ENCODE peak calls at places on chromosomes 7 and 10, in five cellular contexts. S, D, K, X and W are unnamed samples.

GRCh38 chr10:131580076-131580652 is 268.6 kb upstream of the TCERG1L start:
- DNase-seq in S (no peak), D (no peak), K (no peak), X (no peak), W (no peak)

GRCh38 chr10:131206136-131206995 is 105.2 kb downstream of the TCERG1L start:
- DNase-seq in S (no peak), D (no peak), K (no peak), X (no peak), W (no peak)

GRCh38 chr10:80196270-80196949 is 8.9 kb downstream of the ANXA11 start:
- DNase-seq in S (peak), D (no peak), K (peak), X (peak), W (peak)

GRCh38 chr10:80207768-80208385 is 2.5 kb upstream of the ANXA11 start:
- DNase-seq in S (no peak), D (no peak), K (no peak), X (no peak), W (no peak)

GRCh38 chr7:99013266-99014112 is 130.4 kb downstream of the SMURF1 start:
- DNase-seq in S (no peak), D (no peak), K (no peak), X (no peak), W (no peak)

GRCh38 chr10:73344267-73344666 is 14.4 kb downstream of the CFAP70 start:
- DNase-seq in S (no peak), D (peak), K (no peak), X (no peak), W (no peak)

GRCh38 chr7:104963991-104964385 is 50.0 kb upstream of the KMT2E start:
- DNase-seq in S (peak), D (no peak), K (peak), X (no peak), W (no peak)

GRCh38 chr10:48685731-48686130 is 1.1 kb downstream of the WDFY4 start:
- DNase-seq in S (no peak), D (no peak), K (no peak), X (no peak), W (no peak)

GRCh38 chr7:137957887-137958286 is 44.0 kb downstream of the CREB3L2 start:
- DNase-seq in S (no peak), D (no peak), K (peak), X (peak), W (no peak)

GRCh38 chr10:133133471-133134231 is 26.4 kb upstream of the KNDC1 start:
- DNase-seq in S (no peak), D (no peak), K (no peak), X (no peak), W (no peak)

GRCh38 chr7:110830778-110831177 is 260.1 kb upstream of the LRRN3 start:
- DNase-seq in S (no peak), D (no peak), K (no peak), X (peak), W (no peak)

GRCh38 chr7:25862254-25862992 is 289.6 kb upstream of the NFE2L3 start:
- DNase-seq in S (peak), D (peak), K (peak), X (peak), W (peak)

GRCh38 chr7:78435355-78435754 is 636.8 kb downstream of the PHTF2 start:
- DNase-seq in S (no peak), D (no peak), K (peak), X (no peak), W (no peak)

GRCh38 chr7:50155755-50156154 is 62.7 kb upstream of the ZPBP start:
- DNase-seq in S (no peak), D (no peak), K (no peak), X (no peak), W (no peak)

GRCh38 chr10:109592391-109592790 is 330.9 kb downstream of the XPNPEP1 start:
- DNase-seq in S (no peak), D (no peak), K (peak), X (no peak), W (no peak)

GRCh38 chr7:64997164-64997908 is 6.5 kb upstream of the ZNF117 start:
- DNase-seq in S (no peak), D (peak), K (no peak), X (no peak), W (no peak)

GRCh38 chr7:33195264-33195663 is 65.9 kb downstream of the BBS9 start:
- DNase-seq in S (no peak), D (no peak), K (peak), X (peak), W (no peak)

GRCh38 chr10:114073787-114074186 is 30.1 kb downstream of the ADRB1 start:
- DNase-seq in S (no peak), D (no peak), K (no peak), X (no peak), W (no peak)

GRCh38 chr10:77943086-77943901 is 16.7 kb upstream of the DLG5 start:
- DNase-seq in S (peak), D (no peak), K (peak), X (peak), W (no peak)

GRCh38 chr10:121241337-121241736 is 356.9 kb downstream of the FGFR2 start:
- DNase-seq in S (no peak), D (no peak), K (no peak), X (no peak), W (no peak)

GRCh38 chr7:134901389-134902020 is 84.8 kb upstream of the AGBL3 start:
- DNase-seq in S (no peak), D (no peak), K (peak), X (no peak), W (no peak)

GRCh38 chr10:107924458-107924857 is 760.0 kb upstream of the SORCS1 start:
- DNase-seq in S (no peak), D (no peak), K (no peak), X (no peak), W (no peak)

GRCh38 chr7:36045275-36045674 is 107.8 kb upstream of the EEPD1 start:
- DNase-seq in S (peak), D (no peak), K (peak), X (no peak), W (no peak)

GRCh38 chr7:155998328-155998691 is 186.0 kb upstream of the SHH start:
- DNase-seq in S (no peak), D (no peak), K (no peak), X (no peak), W (no peak)

GRCh38 chr7:159040146-159040545 is 104.5 kb downstream of the VIPR2 start:
- DNase-seq in S (no peak), D (no peak), K (no peak), X (no peak), W (no peak)
- H3K4me3 ChIP-seq in S (no peak), D (no peak), K (no peak), X (no peak), W (no peak)

DNA sequence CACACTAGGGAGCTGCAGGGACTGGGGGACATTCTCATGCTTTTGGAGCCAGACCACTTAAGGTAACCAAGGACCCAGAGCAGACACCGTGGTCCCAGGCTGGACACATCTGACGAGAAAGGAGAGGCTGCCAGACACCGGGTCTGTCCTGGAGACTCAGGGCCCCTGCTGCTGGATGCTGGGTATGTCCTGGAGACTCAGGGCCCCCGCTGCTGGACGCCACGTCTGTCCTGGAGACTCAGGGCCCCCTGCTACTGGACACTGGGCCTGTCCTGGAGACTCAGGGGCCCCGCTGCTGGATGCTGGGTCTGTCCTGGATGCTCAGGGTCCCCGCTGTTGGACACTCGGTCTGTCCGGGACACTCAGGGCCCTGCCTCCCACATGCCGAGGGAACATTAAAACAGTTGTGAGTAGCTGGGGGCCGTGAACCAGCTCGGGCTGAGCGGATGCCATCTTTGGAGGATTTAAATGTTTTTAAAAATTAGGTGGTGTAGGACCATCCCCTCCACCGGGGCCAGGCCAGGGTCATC is 249.7 kb downstream of the DNAJB6 start:
- DNase-seq in S (no peak), D (no peak), K (no peak), X (no peak), W (no peak)
- H3K4me2 ChIP-seq in S (no peak), D (no peak), K (no peak), X (no peak), W (no peak)

GRCh38 chr10:5404188-5405041 is at the start of gene TUBAL3:
- DNase-seq in S (peak), D (no peak), K (no peak), X (no peak), W (no peak)
- H3K4me3 ChIP-seq in S (no peak), D (no peak), K (no peak), X (no peak), W (peak)

DNA sequence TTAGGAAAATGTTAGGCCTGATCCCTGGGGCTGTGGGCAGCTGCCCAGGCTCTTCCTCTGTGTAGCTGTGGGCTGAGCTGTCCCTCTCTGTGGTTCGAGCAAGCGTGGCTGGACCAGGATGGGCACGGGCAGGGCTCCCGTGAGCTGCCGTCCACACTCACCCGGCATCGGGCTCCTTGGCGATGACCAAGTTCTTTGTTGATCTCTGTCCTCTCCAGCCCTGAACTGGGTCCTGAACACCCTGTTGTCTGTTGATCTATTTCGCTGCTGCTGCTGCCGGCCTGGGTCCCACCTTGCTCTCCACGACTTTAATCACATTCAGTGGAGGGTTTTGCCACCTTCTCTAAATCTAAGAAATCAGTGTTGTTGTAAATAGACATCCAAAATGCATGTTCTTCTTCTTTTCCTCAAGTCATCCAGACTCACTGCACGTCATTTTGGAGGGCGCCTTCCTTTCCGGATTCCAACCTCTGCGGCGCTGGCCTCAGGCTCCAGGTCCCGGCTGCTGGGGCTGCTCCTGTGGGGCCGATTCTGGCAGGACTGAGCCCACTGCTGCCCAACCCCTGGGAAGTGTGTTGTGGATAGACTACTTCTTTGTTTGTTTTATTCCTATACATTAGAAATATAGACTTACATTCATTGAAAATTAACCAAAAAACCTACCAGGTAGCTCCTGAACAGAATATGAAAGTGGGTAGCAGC is 100.6 kb downstream of the DYNC2I1 start:
- DNase-seq in S (no peak), D (no peak), K (no peak), X (no peak), W (no peak)
- H3K4me2 ChIP-seq in S (no peak), D (peak), K (no peak), X (no peak), W (peak)

DNA sequence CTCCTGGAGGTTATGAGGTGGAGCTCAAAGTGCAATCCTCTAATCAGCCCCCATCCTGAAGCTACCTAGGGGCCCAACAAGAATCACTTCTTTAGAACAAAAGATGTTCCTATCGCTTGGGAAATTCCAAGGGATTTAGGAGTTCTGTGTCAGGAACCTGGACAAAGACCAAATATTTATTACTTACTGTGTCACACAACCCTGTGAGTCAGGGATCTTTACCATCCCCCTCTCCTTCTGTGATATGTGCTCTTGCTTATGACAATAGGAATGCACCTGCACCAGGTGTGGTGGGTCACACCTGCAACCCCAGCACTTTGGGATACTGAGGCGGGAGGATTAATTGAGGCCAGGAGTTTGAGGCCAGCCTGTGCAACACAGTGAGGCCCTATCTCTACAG is 485.8 kb downstream of the PLXDC2 start:
- DNase-seq in S (no peak), D (no peak), K (no peak), X (no peak), W (no peak)
- H3K4me3 ChIP-seq in S (no peak), D (no peak), K (no peak), X (no peak), W (no peak)

DNA sequence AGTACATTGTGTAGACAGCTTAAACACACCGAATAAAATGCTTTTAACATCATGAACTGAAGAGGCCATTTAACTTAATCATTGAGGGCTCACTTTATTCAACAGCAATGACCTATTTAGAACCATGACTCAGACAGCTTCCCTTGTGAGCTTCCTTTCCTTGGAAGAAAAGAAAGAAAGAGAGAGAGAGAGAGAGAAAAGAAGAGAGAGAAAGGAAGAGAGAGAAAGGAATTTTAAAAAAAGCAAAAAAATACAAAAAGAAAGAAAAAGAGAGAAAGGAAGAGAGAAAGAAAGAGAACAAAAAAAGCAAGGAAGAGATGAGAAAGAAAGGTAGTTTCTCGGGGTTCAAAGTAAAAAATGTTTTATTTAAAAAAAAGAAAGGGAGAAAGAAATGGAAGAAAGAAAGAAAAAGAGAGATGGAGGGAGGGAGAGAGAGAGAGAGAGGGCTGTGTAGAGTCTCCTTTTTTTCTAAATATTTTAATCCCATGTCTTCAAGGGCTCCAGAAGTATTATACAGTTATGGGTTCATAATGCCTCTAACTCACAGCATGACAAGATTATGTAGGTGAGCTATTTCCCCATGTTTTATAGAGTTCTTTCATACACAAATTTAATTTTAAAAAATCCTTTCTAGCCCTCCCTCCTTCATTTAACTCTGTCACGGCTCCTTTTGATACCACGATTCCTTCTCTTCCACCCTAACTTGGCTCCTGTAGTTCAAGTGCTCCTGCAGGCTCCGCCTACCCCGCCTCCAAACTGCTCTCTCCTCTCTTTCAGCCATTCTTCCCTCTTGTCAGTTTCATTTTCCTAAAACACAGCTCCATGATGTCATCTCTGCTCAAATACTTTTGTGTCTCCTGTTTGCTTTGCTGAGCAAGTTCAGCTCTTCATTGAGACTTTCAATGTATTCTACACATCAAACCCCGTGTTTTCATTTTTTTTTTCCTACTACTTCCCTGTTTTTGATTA is 85.5 kb downstream of the PRTFDC1 start:
- DNase-seq in S (peak), D (no peak), K (peak), X (peak), W (no peak)
- H3K4me2 ChIP-seq in S (peak), D (no peak), K (peak), X (no peak), W (peak)

GRCh38 chr10:52353210-52353609 is 39.1 kb downstream of the DKK1 start:
- DNase-seq in S (no peak), D (no peak), K (no peak), X (no peak), W (no peak)

GRCh38 chr10:52359466-52359865 is 45.4 kb downstream of the DKK1 start:
- DNase-seq in S (no peak), D (no peak), K (no peak), X (no peak), W (no peak)

GRCh38 chr10:52357986-52358385 is 43.9 kb downstream of the DKK1 start:
- DNase-seq in S (no peak), D (no peak), K (no peak), X (no peak), W (no peak)

GRCh38 chr10:52351911-52352310 is 37.8 kb downstream of the DKK1 start:
- DNase-seq in S (peak), D (no peak), K (peak), X (peak), W (no peak)

DNA sequence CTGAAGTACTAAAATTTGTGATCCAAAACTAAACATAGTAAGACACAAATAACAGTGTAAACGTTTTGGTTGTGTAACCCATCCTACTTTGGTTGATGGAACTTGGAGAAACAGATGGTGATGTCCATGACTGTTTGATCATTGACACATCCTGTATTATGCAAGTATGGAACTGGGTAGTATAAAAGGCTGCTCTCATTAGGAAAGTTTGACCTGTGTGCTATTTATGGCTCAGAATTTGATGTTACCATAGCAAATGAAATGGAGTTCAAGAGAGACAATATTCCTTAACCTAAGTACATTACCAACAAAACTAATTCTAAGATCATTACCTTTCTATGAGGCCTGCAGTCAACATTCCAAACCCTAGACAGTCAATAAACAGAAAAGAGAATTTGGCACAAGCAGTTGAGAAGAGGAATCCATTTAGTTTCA is 39.9 kb downstream of the DKK1 start:
- DNase-seq in S (no peak), D (no peak), K (peak), X (no peak), W (no peak)
- H3K4me3 ChIP-seq in S (no peak), D (no peak), K (no peak), X (no peak), W (no peak)

DNA sequence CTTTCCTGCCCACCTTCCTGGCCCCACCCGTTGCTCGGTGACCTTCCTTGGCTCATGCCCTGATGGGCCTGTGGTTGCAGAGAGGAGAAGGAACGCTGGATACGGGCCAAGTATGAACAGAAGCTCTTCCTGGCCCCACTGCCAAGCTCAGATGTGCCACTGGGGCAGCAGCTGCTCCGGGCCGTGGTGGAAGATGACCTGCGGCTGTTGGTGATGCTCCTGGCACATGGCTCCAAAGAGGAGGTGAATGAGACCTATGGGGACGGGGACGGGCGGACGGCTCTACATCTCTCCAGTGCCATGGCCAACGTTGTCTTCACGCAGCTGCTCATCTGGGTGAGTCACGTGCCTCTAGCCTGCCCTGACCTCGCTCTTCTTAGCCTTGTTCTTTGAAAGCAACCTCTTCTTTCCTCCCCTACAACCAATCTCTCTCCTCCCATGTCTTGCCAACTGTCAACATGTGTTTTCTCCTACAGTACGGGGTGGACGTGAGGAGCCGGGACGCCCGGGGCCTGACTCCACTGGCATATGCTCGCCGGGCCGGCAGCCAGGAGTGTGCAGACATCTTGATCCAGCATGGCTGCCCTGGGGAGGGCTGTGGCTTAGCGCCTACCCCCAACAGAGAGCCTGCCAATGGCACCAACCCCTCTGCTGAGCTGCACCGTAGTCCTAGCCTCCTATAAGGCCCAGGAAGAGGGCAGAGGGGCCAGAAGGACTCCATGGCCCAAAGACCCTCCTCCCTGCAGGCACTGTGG is 24.1 kb downstream of the GBX1 start:
- DNase-seq in S (no peak), D (no peak), K (no peak), X (no peak), W (no peak)
- H3K4me2 ChIP-seq in S (no peak), D (no peak), K (no peak), X (no peak), W (no peak)

GRCh38 chr7:39621784-39622411 is 1.5 kb upstream of the RALA start:
- DNase-seq in S (no peak), D (no peak), K (peak), X (peak), W (no peak)
- H3K4me3 ChIP-seq in S (no peak), D (peak), K (peak), X (no peak), W (peak)